ENCODE peak calls at places on chromosomes 3 and 15, in ten cellular contexts. M is retina; G is NCI-H2081 treated with DMSO at 0.1 percent for 48 hours; T is dermis blood vessel endothelial cell; Z is fibroblast of lung; K is ACHN; F is stimulated activated CD8-positive, alpha-beta memory T cell treated with anti-CD3 and anti-CD28 coated beads, Interleukin-15, amount 100 ng/mL, for 4 hours; B is EL; E is hippocampal formation; V is COR-L47. L is an unnamed sample.
A peak's percentile ranks its signal among the peaks of the same experiment; 100 is the strongest.

GRCh38 chr15:35281515-35281914 is 196.4 kb upstream of the NANOGP8 start:
- DNase-seq in K (no peak), Z (peak; percentile 62), G (no peak), V (no peak), F (no peak), E (no peak), M (no peak), T (no peak), B (peak; percentile 74), L (no peak)

GRCh38 chr3:78878011-78878410 is 889.8 kb downstream of the ROBO1 start:
- DNase-seq in V (no peak), B (peak; percentile 82), Z (peak; percentile 89), T (no peak), K (no peak), M (no peak), F (no peak), E (no peak), G (no peak), L (no peak)

GRCh38 chr15:41006479-41006878 is 53.2 kb downstream of the CHAC1 start:
- DNase-seq in K (no peak), V (no peak), M (no peak), T (no peak), G (no peak), Z (no peak), F (no peak), E (no peak), B (no peak), L (no peak)

GRCh38 chr15:78739206-78739605 is 72.1 kb downstream of the ADAMTS7 start:
- DNase-seq in K (no peak), F (no peak), T (no peak), V (no peak), M (no peak), B (no peak), E (no peak), G (no peak), Z (no peak), L (no peak)

GRCh38 chr3:155018621-155019330 is 61.3 kb upstream of the MME start:
- DNase-seq in Z (no peak), M (no peak), T (peak; percentile 53), G (no peak), V (no peak), K (no peak), F (no peak), B (no peak), E (no peak), L (no peak)

GRCh38 chr3:55579499-55579898 is 92.4 kb upstream of the WNT5A start:
- DNase-seq in M (no peak), E (no peak), G (peak; percentile 62), F (no peak), B (no peak), K (no peak), Z (no peak), T (no peak), V (no peak), L (no peak)

GRCh38 chr3:8972614-8973013 is 9.3 kb upstream of the RAD18 start:
- DNase-seq in G (no peak), K (no peak), T (peak; percentile 52), B (peak; percentile 43), Z (peak; percentile 38), M (no peak), E (no peak), V (no peak), F (no peak), L (no peak)

GRCh38 chr3:28286595-28286994 is 45.2 kb downstream of the CMC1 start:
- DNase-seq in M (peak; percentile 15), E (peak; percentile 47), G (no peak), K (peak; percentile 47), B (peak; percentile 37), F (no peak), Z (peak; percentile 30), T (peak; percentile 59), V (peak; percentile 2), L (no peak)

GRCh38 chr3:156509209-156510174 is 45.4 kb downstream of the SSR3 start:
- DNase-seq in F (no peak), M (peak; percentile 63), K (peak; percentile 56), V (peak; percentile 50), Z (peak; percentile 54), E (peak; percentile 75), B (peak; percentile 51), G (peak; percentile 33), T (peak; percentile 78), L (no peak)

GRCh38 chr3:157077565-157077991 is 82.4 kb downstream of the CCNL1 start:
- DNase-seq in Z (peak; percentile 65), T (no peak), K (peak; percentile 88), E (no peak), V (no peak), B (no peak), G (no peak), M (no peak), F (no peak), L (no peak)

GRCh38 chr3:128804017-128804816 is 75.2 kb upstream of the ACAD9 start:
- DNase-seq in B (peak; percentile 31), E (peak; percentile 21), T (peak; percentile 73), K (peak; percentile 59), Z (peak; percentile 36), M (no peak), G (no peak), F (peak; percentile 61), V (no peak), L (no peak)

GRCh38 chr3:67018105-67018788 is 20.1 kb downstream of the KBTBD8 start:
- DNase-seq in F (no peak), V (peak; percentile 3), M (no peak), G (no peak), Z (no peak), E (no peak), K (no peak), T (peak; percentile 25), B (no peak), L (no peak)

GRCh38 chr3:194101592-194102432 is 34.1 kb upstream of the HES1 start:
- DNase-seq in M (no peak), K (no peak), E (no peak), F (no peak), V (no peak), G (no peak), B (no peak), Z (no peak), T (no peak), L (no peak)

GRCh38 chr3:181176610-181177009 is 187.1 kb upstream of the DNAJC19 start:
- DNase-seq in E (peak; percentile 68), F (no peak), V (peak; percentile 74), Z (peak; percentile 45), B (peak; percentile 14), M (peak; percentile 48), K (peak; percentile 56), T (peak; percentile 71), G (peak; percentile 88), L (no peak)

GRCh38 chr3:152352559-152352958 is 83.8 kb downstream of the MBNL1 start:
- DNase-seq in K (no peak), E (no peak), Z (no peak), F (no peak), T (peak; percentile 39), M (peak; percentile 7), V (no peak), G (no peak), B (no peak), L (no peak)

GRCh38 chr3:30492581-30493192 is 113.7 kb upstream of the TGFBR2 start:
- DNase-seq in K (no peak), E (no peak), T (no peak), G (no peak), B (peak; percentile 62), Z (peak; percentile 74), F (no peak), V (no peak), M (no peak), L (no peak)

GRCh38 chr3:42635111-42635510 is 18.4 kb upstream of the ZBTB47 start:
- DNase-seq in G (no peak), V (no peak), Z (peak; percentile 27), M (no peak), B (peak; percentile 46), F (no peak), K (peak; percentile 53), E (no peak), T (peak; percentile 71), L (no peak)

GRCh38 chr3:197339841-197340520 is 41.6 kb upstream of the DLG1 start:
- DNase-seq in B (peak; percentile 48), V (no peak), M (peak; percentile 67), K (peak; percentile 11), G (no peak), E (no peak), T (no peak), Z (peak; percentile 51), F (no peak), L (no peak)

GRCh38 chr15:25426896-25427610 is 11.8 kb downstream of the UBE3A start:
- DNase-seq in F (no peak), K (no peak), T (no peak), Z (no peak), G (no peak), B (no peak), E (no peak), M (no peak), V (no peak), L (no peak)

GRCh38 chr3:39065197-39065596 is 13.4 kb downstream of the WDR48 start:
- DNase-seq in M (no peak), E (peak; percentile 54), Z (peak; percentile 68), T (peak; percentile 46), B (peak; percentile 38), F (no peak), V (no peak), G (no peak), K (peak; percentile 61), L (no peak)

GRCh38 chr3:114408763-114409162 is 114.9 kb downstream of the TIGIT start:
- DNase-seq in B (no peak), M (peak; percentile 77), F (no peak), Z (peak; percentile 42), V (no peak), T (no peak), K (no peak), E (no peak), G (peak; percentile 32), L (no peak)

GRCh38 chr15:63121382-63122001 is at the start of gene LACTB:
- DNase-seq in M (peak; percentile 85), F (peak; percentile 55), T (peak; percentile 93), K (peak; percentile 83), Z (peak; percentile 88), E (peak; percentile 89), V (peak; percentile 86), B (peak; percentile 92), G (no peak), L (peak; percentile 15)

GRCh38 chr3:192467230-192468186 is 259.8 kb downstream of the FGF12 start:
- DNase-seq in T (peak; percentile 75), F (peak; percentile 5), V (peak; percentile 82), B (peak; percentile 41), G (peak; percentile 63), M (peak; percentile 63), E (peak; percentile 42), K (peak; percentile 47), Z (peak; percentile 31), L (peak; percentile 11)

GRCh38 chr3:107392549-107393165 is 15.4 kb downstream of the CCDC54 start:
- DNase-seq in F (no peak), B (peak; percentile 75), M (no peak), K (no peak), T (no peak), Z (peak; percentile 81), G (no peak), V (no peak), E (no peak), L (peak; percentile 40)

GRCh38 chr15:71186971-71187960 is 72.0 kb downstream of the THSD4 start:
- DNase-seq in E (no peak), B (no peak), M (no peak), T (no peak), G (no peak), Z (peak; percentile 17), V (no peak), F (no peak), K (no peak), L (no peak)

GRCh38 chr3:50616003-50616769 is 765 bp upstream of the MAPKAPK3 start:
- DNase-seq in M (peak; percentile 90), V (peak; percentile 35), E (peak; percentile 82), Z (peak; percentile 70), K (peak; percentile 79), B (peak; percentile 81), F (peak; percentile 70), G (no peak), T (peak; percentile 90), L (no peak)

GRCh38 chr15:59371458-59372351 is 966 bp downstream of the MYO1E start:
- DNase-seq in E (no peak), K (peak; percentile 32), T (peak; percentile 40), Z (no peak), V (peak; percentile 28), M (peak; percentile 23), G (no peak), F (no peak), B (peak; percentile 40), L (no peak)

GRCh38 chr15:89090791-89091666 is 2.8 kb downstream of the ABHD2 start:
- DNase-seq in Z (peak; percentile 87), K (peak; percentile 53), G (peak; percentile 32), M (peak; percentile 27), E (peak; percentile 58), V (peak; percentile 27), B (peak; percentile 75), T (peak; percentile 85), F (peak; percentile 12), L (no peak)

L was measured in keratinocyte.